ENCODE peak calls at places on chromosome 7, in nine cellular contexts. Y is AG04450, T is mammary epithelial cell, R is keratinocyte, V is esophagus muscularis mucosa, C is cardiac muscle cell, Q is uterus, U is transverse colon, F is breast epithelium. D is an unnamed sample.
A peak's percentile ranks its signal among the peaks of the same experiment; 100 is the strongest.

GRCh38 chr7:134014935-134015334 is 112.2 kb upstream of the LRGUK start:
- DNase-seq in Y (no peak), T (peak; percentile 23), R (no peak), V (no peak), C (no peak), Q (no peak), U (no peak), F (no peak), D (no peak)

GRCh38 chr7:100578246-100579183 is 4.8 kb upstream of the SAP25 start:
- DNase-seq in Y (no peak), T (no peak), R (no peak), V (no peak), C (no peak), Q (no peak), U (no peak), F (no peak), D (no peak)

GRCh38 chr7:69256634-69257081 is 341.6 kb upstream of the AUTS2 start:
- DNase-seq in Y (no peak), T (no peak), R (no peak), V (no peak), C (no peak), Q (peak; percentile 14), U (peak; percentile 29), F (peak; percentile 62), D (no peak)

GRCh38 chr7:33050425-33051318 is 11.9 kb downstream of the NT5C3A start:
- DNase-seq in Y (no peak), T (peak; percentile 35), R (no peak), V (no peak), C (peak; percentile 63), Q (no peak), U (no peak), F (no peak), D (no peak)

GRCh38 chr7:32761451-32762320 is 129.9 kb downstream of the KBTBD2 start:
- DNase-seq in Y (no peak), T (no peak), R (no peak), V (no peak), C (peak; percentile 11), Q (no peak), U (no peak), F (no peak), D (no peak)

GRCh38 chr7:47088329-47089067 is 493.4 kb downstream of the TNS3 start:
- DNase-seq in Y (no peak), T (peak; percentile 31), R (no peak), V (peak; percentile 89), C (peak; percentile 79), Q (peak; percentile 66), U (peak; percentile 27), F (peak; percentile 39), D (no peak)

GRCh38 chr7:46776790-46777189 is 805.1 kb downstream of the TNS3 start:
- DNase-seq in Y (no peak), T (peak; percentile 16), R (no peak), V (no peak), C (peak; percentile 66), Q (no peak), U (no peak), F (no peak), D (no peak)

GRCh38 chr7:137196665-137197064 is 146.9 kb downstream of the PTN start:
- DNase-seq in Y (no peak), T (no peak), R (no peak), V (no peak), C (no peak), Q (no peak), U (no peak), F (no peak), D (no peak)

GRCh38 chr7:114081606-114082425 is 163.0 kb upstream of the PPP1R3A start:
- DNase-seq in Y (peak; percentile 34), T (peak; percentile 36), R (no peak), V (no peak), C (peak; percentile 79), Q (no peak), U (no peak), F (no peak), D (no peak)

GRCh38 chr7:98283127-98283886 is 1.8 kb downstream of the BRI3 start:
- DNase-seq in Y (no peak), T (no peak), R (no peak), V (no peak), C (peak; percentile 66), Q (peak; percentile 45), U (peak; percentile 63), F (no peak), D (no peak)

GRCh38 chr7:64875258-64875657 is 27.8 kb upstream of the ZNF273 start:
- DNase-seq in Y (no peak), T (no peak), R (no peak), V (peak; percentile 66), C (no peak), Q (no peak), U (no peak), F (no peak), D (no peak)

GRCh38 chr7:64875658-64876406 is 27.2 kb upstream of the ZNF273 start:
- DNase-seq in Y (no peak), T (no peak), R (no peak), V (peak; percentile 42), C (no peak), Q (no peak), U (no peak), F (no peak), D (no peak)

GRCh38 chr7:64873517-64873916 is 29.6 kb upstream of the ZNF273 start:
- DNase-seq in Y (no peak), T (no peak), R (no peak), V (peak; percentile 50), C (no peak), Q (no peak), U (no peak), F (no peak), D (no peak)

GRCh38 chr7:64874114-64874513 is 29.0 kb upstream of the ZNF273 start:
- DNase-seq in Y (no peak), T (peak; percentile 69), R (no peak), V (peak; percentile 60), C (no peak), Q (no peak), U (no peak), F (peak; percentile 39), D (no peak)

DNA sequence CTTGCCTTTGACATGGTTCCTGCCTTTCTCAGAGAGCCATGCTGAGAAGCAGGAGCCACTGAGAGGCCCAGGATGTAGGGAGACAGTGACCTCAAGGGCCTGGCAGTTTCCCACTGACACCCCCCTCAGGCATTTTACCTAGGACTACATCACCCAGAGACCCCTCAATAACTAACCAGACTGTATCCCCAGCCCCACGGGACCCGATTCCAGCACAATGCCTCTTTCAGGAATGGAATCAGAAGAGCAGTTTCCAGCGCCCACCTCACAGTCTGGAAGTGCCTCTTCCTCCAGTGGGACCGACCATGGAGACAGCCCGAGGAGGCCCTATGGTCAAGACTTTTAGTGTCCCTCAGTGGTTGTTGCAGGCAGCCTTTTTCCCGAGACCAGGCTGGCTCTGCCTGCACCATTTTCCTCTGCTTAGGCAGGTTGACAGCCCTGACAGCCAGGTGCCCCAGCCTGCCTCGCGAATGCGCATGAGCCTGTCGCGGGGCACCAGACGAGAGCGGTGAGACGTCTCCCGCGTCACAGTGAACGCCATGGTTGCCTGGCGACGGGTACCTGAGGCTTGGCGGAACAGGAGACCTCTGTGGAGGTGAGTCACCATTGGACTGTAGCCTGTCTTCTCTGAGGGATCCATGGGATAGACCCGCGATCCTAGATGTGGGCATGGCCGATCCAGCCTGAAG is 28.4 kb upstream of the ZNF273 start:
- DNase-seq in Y (no peak), T (no peak), R (no peak), V (peak; percentile 70), C (no peak), Q (no peak), U (no peak), F (no peak), D (no peak)
- H3K9me3 ChIP-seq in Y (peaks cover 76% of the 10 kb centered on the region), T (peaks cover 23% of the 10 kb centered on the region), R (peaks cover 9% of the 10 kb centered on the region), V (no peaks in the 10 kb centered on the region), C (no peaks in the 10 kb centered on the region), Q (no peaks in the 10 kb centered on the region), U (no peaks in the 10 kb centered on the region), F (peaks cover 2% of the 10 kb centered on the region), D (no peaks in the 10 kb centered on the region)

GRCh38 chr7:115868369-115868768 is 162.2 kb downstream of the TFEC start:
- DNase-seq in Y (no peak), T (no peak), R (no peak), V (no peak), C (no peak), Q (no peak), U (no peak), F (no peak), D (no peak)

GRCh38 chr7:115864082-115864481 is 166.5 kb downstream of the TFEC start:
- DNase-seq in Y (no peak), T (no peak), R (no peak), V (no peak), C (no peak), Q (no peak), U (no peak), F (no peak), D (no peak)

GRCh38 chr7:115869811-115870210 is 160.8 kb downstream of the TFEC start:
- DNase-seq in Y (no peak), T (no peak), R (no peak), V (no peak), C (no peak), Q (no peak), U (no peak), F (no peak), D (no peak)

GRCh38 chr7:115869225-115869624 is 161.3 kb downstream of the TFEC start:
- DNase-seq in Y (peak; percentile 34), T (no peak), R (no peak), V (no peak), C (peak; percentile 5), Q (no peak), U (no peak), F (no peak), D (no peak)
- H3K27ac ChIP-seq in Y (no peak overlapping the region), T (no peak overlapping the region), R (no peak overlapping the region), V (no peak overlapping the region), C (no peak overlapping the region), Q (no peak overlapping the region), U (no peak overlapping the region), F (no peak overlapping the region), D (no peak overlapping the region)

GRCh38 chr7:28458732-28459131 is 46.4 kb downstream of the CREB5 start:
- DNase-seq in Y (no peak), T (no peak), R (no peak), V (peak; percentile 82), C (no peak), Q (no peak), U (no peak), F (no peak), D (no peak)
- TF ChIP-seq CTCF in Y (no peak), T (no peak), R (no peak), V (no peak), C (no peak), Q (no peak), U (no peak), F (no peak), D (no peak)

GRCh38 chr7:259191-259505 is 30.8 kb upstream of the FOXL3 start:
- DNase-seq in Y (no peak), T (no peak), R (no peak), V (no peak), C (no peak), Q (no peak), U (no peak), F (no peak), D (no peak)

GRCh38 chr7:262251-262572 is 27.8 kb upstream of the FOXL3 start:
- DNase-seq in Y (no peak), T (no peak), R (no peak), V (no peak), C (no peak), Q (no peak), U (no peak), F (no peak), D (no peak)

GRCh38 chr7:259751-260405 is 30.1 kb upstream of the FOXL3 start:
- DNase-seq in Y (no peak), T (no peak), R (no peak), V (no peak), C (no peak), Q (no peak), U (no peak), F (no peak), D (no peak)

GRCh38 chr7:261341-262250 is 28.4 kb upstream of the FOXL3 start:
- DNase-seq in Y (no peak), T (no peak), R (no peak), V (no peak), C (no peak), Q (no peak), U (no peak), F (no peak), D (no peak)

GRCh38 chr7:260441-261281 is 29.3 kb upstream of the FOXL3 start:
- DNase-seq in Y (no peak), T (no peak), R (no peak), V (no peak), C (no peak), Q (no peak), U (peak; percentile 81), F (no peak), D (no peak)
- H3K9me3 ChIP-seq in Y (peaks cover 97% of the 10 kb centered on the region), T (peaks cover 27% of the 10 kb centered on the region), R (peaks cover 14% of the 10 kb centered on the region), V (peaks cover 8% of the 10 kb centered on the region), C (no peaks in the 10 kb centered on the region), Q (no peaks in the 10 kb centered on the region), U (peaks cover 3% of the 10 kb centered on the region), F (peaks cover 14% of the 10 kb centered on the region), D (no peaks in the 10 kb centered on the region)

D was measured in CD4-positive, alpha-beta T cell.